ENCODE peak calls at places on chromosomes 16 and 17, in seven cellular contexts. One of them, this sample, is unnamed.
A peak's percentile ranks its signal among the peaks of the same experiment; 100 is the strongest.

GRCh38 chr16:57282510-57283213 is 1.8 kb downstream of the PLLP start:
- DNase-seq in transverse colon: no peak
- DNase-seq in left ventricle myocardium inferior: no peak
- DNase-seq in mucosa of descending colon: no peak
- DNase-seq in ovary: no peak
- DNase-seq in gastrocnemius medialis: no peak
- DNase-seq in PC-9: no peak
- DNase-seq in this sample: no peak

GRCh38 chr17:65183736-65184135 is 46.6 kb downstream of the RGS9 start:
- DNase-seq in mucosa of descending colon: no peak
- DNase-seq in ovary: no peak
- DNase-seq in left ventricle myocardium inferior: no peak
- DNase-seq in PC-9: peak; percentile 84
- DNase-seq in transverse colon: no peak
- DNase-seq in gastrocnemius medialis: no peak
- DNase-seq in this sample: no peak

GRCh38 chr16:79647586-79647985 is 47.0 kb upstream of the MAF start:
- DNase-seq in mucosa of descending colon: no peak
- DNase-seq in left ventricle myocardium inferior: no peak
- DNase-seq in PC-9: no peak
- DNase-seq in ovary: no peak
- DNase-seq in gastrocnemius medialis: no peak
- DNase-seq in transverse colon: no peak
- DNase-seq in this sample: no peak

GRCh38 chr17:5971969-5972368 is 98.2 kb upstream of the WSCD1 start:
- DNase-seq in ovary: no peak
- DNase-seq in gastrocnemius medialis: no peak
- DNase-seq in PC-9: no peak
- DNase-seq in transverse colon: no peak
- DNase-seq in left ventricle myocardium inferior: no peak
- DNase-seq in mucosa of descending colon: no peak
- DNase-seq in this sample: no peak

GRCh38 chr17:81665205-81666091 is 957 bp downstream of the OXLD1 start:
- DNase-seq in PC-9: no peak
- DNase-seq in gastrocnemius medialis: no peak
- DNase-seq in mucosa of descending colon: no peak
- DNase-seq in ovary: no peak
- DNase-seq in left ventricle myocardium inferior: no peak
- DNase-seq in transverse colon: peak; percentile 39
- DNase-seq in this sample: peak; percentile 21

GRCh38 chr17:1695365-1695764 is 10.7 kb upstream of the PRPF8 start:
- DNase-seq in PC-9: peak; percentile 1
- DNase-seq in mucosa of descending colon: no peak
- DNase-seq in left ventricle myocardium inferior: no peak
- DNase-seq in ovary: no peak
- DNase-seq in transverse colon: no peak
- DNase-seq in gastrocnemius medialis: no peak
- DNase-seq in this sample: no peak

GRCh38 chr17:78499715-78500540 is 77.3 kb downstream of the DNAH17 start:
- DNase-seq in gastrocnemius medialis: no peak
- DNase-seq in left ventricle myocardium inferior: no peak
- DNase-seq in ovary: no peak
- DNase-seq in transverse colon: no peak
- DNase-seq in mucosa of descending colon: peak; percentile 20
- DNase-seq in PC-9: no peak
- DNase-seq in this sample: no peak

GRCh38 chr17:32971171-32971570 is 20.5 kb upstream of the SPACA3 start:
- DNase-seq in PC-9: no peak
- DNase-seq in mucosa of descending colon: no peak
- DNase-seq in ovary: no peak
- DNase-seq in left ventricle myocardium inferior: no peak
- DNase-seq in transverse colon: no peak
- DNase-seq in gastrocnemius medialis: no peak
- DNase-seq in this sample: peak; percentile 79

GRCh38 chr17:32878211-32878610 is 1.3 kb upstream of the MYO1D start:
- DNase-seq in gastrocnemius medialis: peak; percentile 66
- DNase-seq in mucosa of descending colon: peak; percentile 52
- DNase-seq in ovary: no peak
- DNase-seq in PC-9: no peak
- DNase-seq in left ventricle myocardium inferior: no peak
- DNase-seq in transverse colon: no peak
- DNase-seq in this sample: peak; percentile 39

GRCh38 chr17:57530508-57530907 is 214.6 kb downstream of the CCDC182 start:
- DNase-seq in transverse colon: no peak
- DNase-seq in gastrocnemius medialis: no peak
- DNase-seq in mucosa of descending colon: no peak
- DNase-seq in ovary: no peak
- DNase-seq in PC-9: peak; percentile 28
- DNase-seq in left ventricle myocardium inferior: no peak
- DNase-seq in this sample: no peak

GRCh38 chr17:27555364-27555763 is 75.6 kb upstream of the LGALS9 start:
- DNase-seq in left ventricle myocardium inferior: no peak
- DNase-seq in gastrocnemius medialis: no peak
- DNase-seq in transverse colon: no peak
- DNase-seq in PC-9: no peak
- DNase-seq in mucosa of descending colon: no peak
- DNase-seq in ovary: no peak
- DNase-seq in this sample: no peak
- H3K4me1 ChIP-seq in left ventricle myocardium inferior: peaks cover 48% of the 10 kb centered on the region
- H3K4me1 ChIP-seq in gastrocnemius medialis: peaks cover 14% of the 10 kb centered on the region
- H3K4me1 ChIP-seq in transverse colon: peaks cover 25% of the 10 kb centered on the region
- H3K4me1 ChIP-seq in PC-9: peaks cover 40% of the 10 kb centered on the region
- H3K4me1 ChIP-seq in mucosa of descending colon: peaks cover 12% of the 10 kb centered on the region
- H3K4me1 ChIP-seq in ovary: peaks cover 16% of the 10 kb centered on the region
- H3K4me1 ChIP-seq in this sample: peaks cover 21% of the 10 kb centered on the region

GRCh38 chr17:63232565-63233310 is 213.4 kb downstream of the CYB561 start:
- DNase-seq in gastrocnemius medialis: no peak
- DNase-seq in PC-9: no peak
- DNase-seq in transverse colon: no peak
- DNase-seq in mucosa of descending colon: no peak
- DNase-seq in ovary: no peak
- DNase-seq in left ventricle myocardium inferior: no peak
- DNase-seq in this sample: no peak
- TF ChIP-seq CTCF in gastrocnemius medialis: no peak
- TF ChIP-seq CTCF in PC-9: no peak
- TF ChIP-seq CTCF in transverse colon: no peak
- TF ChIP-seq CTCF in mucosa of descending colon: no peak
- TF ChIP-seq CTCF in ovary: no peak
- TF ChIP-seq CTCF in left ventricle myocardium inferior: no peak
- TF ChIP-seq CTCF in this sample: no peak

DNA sequence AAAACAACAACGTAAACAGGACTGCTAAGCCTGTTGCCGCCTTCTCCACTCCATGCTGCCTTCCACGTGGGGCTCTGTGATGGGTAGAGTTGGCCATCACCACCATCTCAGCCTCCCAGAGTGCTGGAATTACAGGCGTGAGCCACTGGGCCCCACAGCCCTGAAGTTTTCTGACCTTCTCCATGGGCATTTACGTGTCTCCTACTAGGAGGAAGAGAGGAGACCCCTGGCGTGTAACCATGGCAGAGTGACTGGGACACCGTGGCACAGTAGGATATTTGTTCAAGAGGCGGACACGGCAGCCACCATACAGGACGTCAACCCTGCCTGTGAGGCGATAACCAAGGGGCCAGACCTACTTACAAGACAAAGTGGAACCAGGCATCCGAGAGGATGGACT is 31.1 kb downstream of the TRPV3 start:
- DNase-seq in PC-9: no peak
- DNase-seq in mucosa of descending colon: no peak
- DNase-seq in transverse colon: no peak
- DNase-seq in ovary: no peak
- DNase-seq in left ventricle myocardium inferior: no peak
- DNase-seq in gastrocnemius medialis: no peak
- DNase-seq in this sample: no peak
- H3K4me1 ChIP-seq in PC-9: peaks cover 6% of the 10 kb centered on the region
- H3K4me1 ChIP-seq in mucosa of descending colon: peaks cover 6% of the 10 kb centered on the region
- H3K4me1 ChIP-seq in transverse colon: no peaks in the 10 kb centered on the region
- H3K4me1 ChIP-seq in ovary: peaks cover 13% of the 10 kb centered on the region
- H3K4me1 ChIP-seq in left ventricle myocardium inferior: peaks cover 33% of the 10 kb centered on the region
- H3K4me1 ChIP-seq in gastrocnemius medialis: no peaks in the 10 kb centered on the region
- H3K4me1 ChIP-seq in this sample: no peaks in the 10 kb centered on the region

DNA sequence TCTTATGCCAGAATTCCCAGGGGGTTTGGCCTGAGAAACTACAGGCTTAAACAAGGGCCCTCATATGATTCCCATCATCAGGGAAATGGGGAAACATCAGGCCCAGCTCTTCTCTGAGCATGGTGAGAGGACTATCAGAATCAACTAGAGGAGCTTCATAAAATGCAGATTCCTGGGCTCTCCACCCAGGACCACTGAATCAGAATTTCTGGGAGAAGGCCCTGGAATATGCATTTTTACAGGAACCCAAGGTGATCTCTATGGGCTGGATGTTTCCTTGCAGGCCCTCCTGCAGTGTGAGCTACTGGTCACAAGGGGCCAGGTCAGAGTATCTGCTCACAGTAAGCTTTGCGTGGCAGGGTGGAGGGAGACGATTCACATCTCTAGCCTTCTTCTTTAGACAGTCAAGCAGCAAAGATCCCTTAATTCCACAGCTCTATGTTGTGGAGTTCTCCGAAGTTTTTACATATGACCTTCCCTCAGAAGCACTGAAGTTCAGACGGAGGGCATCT is 38.8 kb upstream of the HOXB13 start:
- DNase-seq in gastrocnemius medialis: no peak
- DNase-seq in transverse colon: no peak
- DNase-seq in PC-9: no peak
- DNase-seq in left ventricle myocardium inferior: no peak
- DNase-seq in mucosa of descending colon: no peak
- DNase-seq in ovary: no peak
- DNase-seq in this sample: no peak
- TF ChIP-seq CTCF in gastrocnemius medialis: no peak
- TF ChIP-seq CTCF in transverse colon: no peak
- TF ChIP-seq CTCF in PC-9: no peak
- TF ChIP-seq CTCF in left ventricle myocardium inferior: no peak
- TF ChIP-seq CTCF in mucosa of descending colon: no peak
- TF ChIP-seq CTCF in ovary: no peak
- TF ChIP-seq CTCF in this sample: no peak

DNA sequence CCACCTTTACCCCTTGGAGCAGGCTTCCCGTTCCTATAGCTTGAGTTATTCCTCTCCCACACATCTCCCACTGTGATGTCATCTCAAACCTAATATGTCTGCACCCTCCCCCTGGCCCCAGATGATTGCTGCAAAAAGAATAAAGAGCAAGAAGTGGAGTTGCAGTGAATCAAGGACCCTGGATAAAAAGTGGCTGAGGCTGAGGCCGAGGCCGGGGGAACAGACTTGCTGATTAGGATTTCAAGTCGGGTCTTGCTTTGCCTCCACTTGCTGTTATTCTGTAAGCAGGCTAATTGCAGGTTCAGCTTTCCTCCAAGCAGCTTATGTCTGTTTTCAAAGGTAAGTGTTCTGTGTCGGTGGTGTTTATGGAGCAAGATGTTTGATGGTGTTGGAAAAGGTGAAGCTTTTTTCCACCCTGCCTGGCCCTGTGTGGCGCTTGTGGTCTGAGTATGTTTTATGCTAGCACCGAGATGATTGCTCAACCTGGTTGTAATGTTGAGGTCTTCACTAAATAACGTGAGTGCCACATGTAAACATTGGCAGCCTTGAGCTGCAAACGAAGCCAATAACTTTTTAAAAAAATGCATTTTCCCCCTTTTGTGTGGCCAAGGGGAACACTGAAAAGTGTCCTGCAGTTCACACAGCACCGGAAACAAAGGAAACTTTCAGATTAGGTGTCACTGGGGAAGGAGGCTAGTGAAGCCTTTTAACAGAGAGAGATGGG is 15.4 kb downstream of the HS3ST3B1 start:
- DNase-seq in PC-9: no peak
- DNase-seq in gastrocnemius medialis: no peak
- DNase-seq in mucosa of descending colon: no peak
- DNase-seq in transverse colon: no peak
- DNase-seq in ovary: no peak
- DNase-seq in left ventricle myocardium inferior: no peak
- DNase-seq in this sample: peak; percentile 74
- H3K4me1 ChIP-seq in PC-9: no peaks in the 10 kb centered on the region
- H3K4me1 ChIP-seq in gastrocnemius medialis: no peaks in the 10 kb centered on the region
- H3K4me1 ChIP-seq in mucosa of descending colon: peaks cover 1% of the 10 kb centered on the region
- H3K4me1 ChIP-seq in transverse colon: peaks cover 2% of the 10 kb centered on the region
- H3K4me1 ChIP-seq in ovary: no peaks in the 10 kb centered on the region
- H3K4me1 ChIP-seq in left ventricle myocardium inferior: peaks cover 13% of the 10 kb centered on the region
- H3K4me1 ChIP-seq in this sample: no peaks in the 10 kb centered on the region

GRCh38 chr17:50697663-50698272 is 9.9 kb downstream of the ANKRD40 start:
- DNase-seq in mucosa of descending colon: no peak
- DNase-seq in transverse colon: no peak
- DNase-seq in PC-9: no peak
- DNase-seq in left ventricle myocardium inferior: no peak
- DNase-seq in gastrocnemius medialis: no peak
- DNase-seq in ovary: no peak
- DNase-seq in this sample: no peak
- TF ChIP-seq CTCF in mucosa of descending colon: no peak
- TF ChIP-seq CTCF in transverse colon: peak; percentile 26
- TF ChIP-seq CTCF in PC-9: peak; percentile 48
- TF ChIP-seq CTCF in left ventricle myocardium inferior: no peak
- TF ChIP-seq CTCF in gastrocnemius medialis: no peak
- TF ChIP-seq CTCF in ovary: no peak
- TF ChIP-seq CTCF in this sample: no peak

GRCh38 chr17:41777157-41777578 is 9.3 kb downstream of the JUP start:
- DNase-seq in PC-9: no peak
- DNase-seq in gastrocnemius medialis: peak; percentile 66
- DNase-seq in mucosa of descending colon: no peak
- DNase-seq in transverse colon: peak; percentile 41
- DNase-seq in ovary: peak; percentile 39
- DNase-seq in left ventricle myocardium inferior: peak; percentile 77
- DNase-seq in this sample: no peak

GRCh38 chr17:41782142-41782541 is 4.4 kb downstream of the JUP start:
- DNase-seq in transverse colon: no peak
- DNase-seq in PC-9: no peak
- DNase-seq in left ventricle myocardium inferior: peak; percentile 84
- DNase-seq in mucosa of descending colon: no peak
- DNase-seq in gastrocnemius medialis: peak; percentile 89
- DNase-seq in ovary: no peak
- DNase-seq in this sample: no peak

GRCh38 chr17:41781404-41782110 is 5.0 kb downstream of the JUP start:
- DNase-seq in PC-9: no peak
- DNase-seq in mucosa of descending colon: no peak
- DNase-seq in ovary: no peak
- DNase-seq in transverse colon: no peak
- DNase-seq in left ventricle myocardium inferior: peak; percentile 54
- DNase-seq in gastrocnemius medialis: peak; percentile 72
- DNase-seq in this sample: no peak

GRCh38 chr17:41777579-41778188 is 8.8 kb downstream of the JUP start:
- DNase-seq in PC-9: peak; percentile 58
- DNase-seq in left ventricle myocardium inferior: peak; percentile 83
- DNase-seq in gastrocnemius medialis: peak; percentile 53
- DNase-seq in mucosa of descending colon: peak; percentile 77
- DNase-seq in transverse colon: peak; percentile 67
- DNase-seq in ovary: peak; percentile 88
- DNase-seq in this sample: peak; percentile 94

GRCh38 chr17:41779954-41780353 is 6.6 kb downstream of the JUP start:
- DNase-seq in gastrocnemius medialis: no peak
- DNase-seq in PC-9: no peak
- DNase-seq in ovary: no peak
- DNase-seq in left ventricle myocardium inferior: no peak
- DNase-seq in transverse colon: no peak
- DNase-seq in mucosa of descending colon: no peak
- DNase-seq in this sample: no peak
- H3K4me1 ChIP-seq in gastrocnemius medialis: peaks cover 100% of the 10 kb centered on the region
- H3K4me1 ChIP-seq in PC-9: peaks cover 52% of the 10 kb centered on the region
- H3K4me1 ChIP-seq in ovary: peaks cover 13% of the 10 kb centered on the region
- H3K4me1 ChIP-seq in left ventricle myocardium inferior: peaks cover 100% of the 10 kb centered on the region
- H3K4me1 ChIP-seq in transverse colon: peaks cover 72% of the 10 kb centered on the region
- H3K4me1 ChIP-seq in mucosa of descending colon: peaks cover 73% of the 10 kb centered on the region
- H3K4me1 ChIP-seq in this sample: peaks cover 17% of the 10 kb centered on the region

This sample was measured in fibroblast of lung.